ENCODE peak calls at places on chromosome 12, in eight cellular contexts. U, R, D, T, V, K, H and J are unnamed samples.

GRCh38 chr12:89662623-89663022 is 46.0 kb downstream of the ATP2B1 start:
- DNase-seq in K (no peak), T (no peak), U (no peak), V (no peak), R (no peak), H (no peak), D (no peak), J (no peak)

GRCh38 chr12:127773520-127773919 is 493.4 kb upstream of the TMEM132C start:
- DNase-seq in T (no peak), U (no peak), K (no peak), H (no peak), D (no peak), R (no peak), V (no peak), J (no peak)

GRCh38 chr12:130993759-130994670 is 40.3 kb downstream of the ADGRD1 start:
- DNase-seq in K (no peak), R (no peak), T (peak), V (no peak), U (no peak), H (no peak), D (no peak), J (no peak)

GRCh38 chr12:29255061-29255460 is 106.0 kb downstream of the FAR2 start:
- DNase-seq in V (no peak), T (no peak), R (no peak), K (no peak), U (no peak), D (no peak), H (no peak), J (no peak)

GRCh38 chr12:43113153-43113552 is 438.9 kb downstream of the ADAMTS20 start:
- DNase-seq in K (no peak), U (no peak), T (no peak), R (no peak), D (peak), V (no peak), H (no peak), J (no peak)

GRCh38 chr12:115451785-115452736 is 768.1 kb upstream of the TBX3 start:
- DNase-seq in U (no peak), R (peak), T (peak), D (no peak), K (peak), H (peak), V (no peak), J (no peak)

GRCh38 chr12:80509781-80510556 is 65.9 kb downstream of the PTPRQ start:
- DNase-seq in H (no peak), U (no peak), T (no peak), V (no peak), R (no peak), D (peak), K (no peak), J (no peak)

GRCh38 chr12:54360717-54361456 is 3.4 kb downstream of the GPR84 start:
- DNase-seq in U (peak), D (peak), T (peak), K (no peak), R (peak), H (peak), V (no peak), J (no peak)

GRCh38 chr12:54431911-54432814 is 13.1 kb upstream of the ITGA5 start:
- DNase-seq in R (no peak), V (no peak), U (no peak), K (no peak), T (peak), D (peak), H (peak), J (peak)

GRCh38 chr12:131950182-131950913 is 606 bp downstream of the EP400 start:
- DNase-seq in V (no peak), T (peak), H (peak), U (peak), R (no peak), D (no peak), K (no peak), J (no peak)

GRCh38 chr12:71746983-71747611 is 7.6 kb upstream of the RAB21 start:
- DNase-seq in H (peak), V (no peak), R (peak), D (peak), T (no peak), K (no peak), U (peak), J (no peak)

GRCh38 chr12:108127654-108128053 is 1.4 kb upstream of the WSCD2 start:
- DNase-seq in D (no peak), V (no peak), R (no peak), U (no peak), T (no peak), K (no peak), H (no peak), J (no peak)

GRCh38 chr12:54016051-54016450 is 7.3 kb downstream of the HOXC8 start:
- DNase-seq in T (no peak), K (no peak), U (no peak), R (no peak), D (no peak), V (no peak), H (no peak), J (no peak)

GRCh38 chr12:57049890-57050289 is at the start of gene MYO1A:
- DNase-seq in D (no peak), K (no peak), R (peak), T (no peak), V (no peak), U (no peak), H (peak), J (no peak)

GRCh38 chr12:42332301-42332894 is 6.4 kb downstream of the PPHLN1 start:
- DNase-seq in K (no peak), R (peak), D (peak), H (peak), V (peak), T (no peak), U (no peak), J (no peak)

GRCh38 chr12:51941669-51942455 is 9.6 kb upstream of the ACVR1B start:
- DNase-seq in U (no peak), H (peak), V (no peak), T (no peak), D (no peak), K (no peak), R (no peak), J (peak)

GRCh38 chr12:123232807-123233504 is at the start of the genes MPHOSPH9 and MTRFR:
- DNase-seq in V (peak), R (peak), K (peak), D (peak), U (peak), T (peak), H (peak), J (peak)

GRCh38 chr12:109540526-109541411 is 32.5 kb downstream of the MMAB start:
- DNase-seq in U (no peak), H (no peak), V (no peak), R (no peak), D (no peak), T (no peak), K (no peak), J (no peak)

GRCh38 chr12:80101126-80101525 is 1.8 kb downstream of the OTOGL start:
- DNase-seq in U (no peak), V (no peak), K (no peak), R (no peak), D (peak), T (no peak), H (peak), J (peak)

GRCh38 chr12:74415633-74416032 is 122.0 kb upstream of the ATXN7L3B start:
- DNase-seq in R (peak), V (no peak), K (no peak), D (peak), U (no peak), T (no peak), H (peak), J (no peak)

GRCh38 chr12:89162704-89163261 is 189.5 kb downstream of the DUSP6 start:
- DNase-seq in H (peak), T (peak), U (peak), R (no peak), V (no peak), K (no peak), D (peak), J (peak)

GRCh38 chr12:99066726-99067125 is 421.6 kb downstream of the APAF1 start:
- DNase-seq in D (no peak), T (no peak), K (no peak), R (no peak), U (no peak), H (no peak), V (no peak), J (no peak)

GRCh38 chr12:69515394-69515793 is 45.2 kb downstream of the FRS2 start:
- DNase-seq in U (no peak), V (no peak), T (no peak), R (no peak), H (no peak), K (no peak), D (no peak), J (no peak)

GRCh38 chr12:64413884-64414283 is 9.7 kb downstream of the XPOT start:
- DNase-seq in H (no peak), K (no peak), R (no peak), D (no peak), V (no peak), U (no peak), T (no peak), J (no peak)

GRCh38 chr12:40300490-40300889 is 75.7 kb downstream of the LRRK2 start:
- DNase-seq in H (no peak), D (peak), R (no peak), U (no peak), V (no peak), T (no peak), K (no peak), J (no peak)

GRCh38 chr12:51913071-51914033 is 6.0 kb downstream of the ACVRL1 start:
- DNase-seq in K (no peak), U (no peak), R (no peak), D (no peak), H (no peak), T (peak), V (no peak), J (no peak)

GRCh38 chr12:124497039-124497438 is 70.4 kb downstream of the NCOR2 start:
- DNase-seq in R (no peak), U (no peak), H (no peak), T (peak), V (no peak), D (peak), K (no peak), J (no peak)

GRCh38 chr12:69415471-69416275 is 54.5 kb upstream of the FRS2 start:
- DNase-seq in U (no peak), D (peak), K (no peak), V (peak), H (peak), T (peak), R (peak), J (no peak)

GRCh38 chr12:56079729-56080555 is at the start of gene ERBB3:
- DNase-seq in H (peak), D (peak), T (peak), R (peak), U (peak), K (no peak), V (peak), J (peak)

GRCh38 chr12:12387521-12387920 is 30.6 kb downstream of the BORCS5 start:
- DNase-seq in U (no peak), T (no peak), D (peak), K (no peak), R (no peak), H (peak), V (no peak), J (no peak)

GRCh38 chr12:125766091-125766490 is 700.9 kb downstream of the AACS start:
- DNase-seq in U (no peak), D (no peak), K (no peak), T (no peak), H (no peak), V (no peak), R (no peak), J (no peak)

GRCh38 chr12:57895337-57896138 is 45.8 kb upstream of the ATP23 start:
- DNase-seq in K (no peak), V (no peak), R (no peak), H (no peak), U (no peak), D (peak), T (no peak), J (no peak)

GRCh38 chr12:59403259-59403932 is 192.4 kb upstream of the SLC16A7 start:
- DNase-seq in V (no peak), U (peak), K (peak), T (no peak), D (peak), H (peak), R (peak), J (no peak)

GRCh38 chr12:93361159-93361919 is 16.4 kb upstream of the NUDT4 start:
- DNase-seq in H (no peak), T (peak), D (peak), R (no peak), K (no peak), V (no peak), U (no peak), J (no peak)

GRCh38 chr12:47990351-47991105 is 13.7 kb downstream of the COL2A1 start:
- DNase-seq in K (no peak), T (no peak), H (no peak), D (peak), R (no peak), V (no peak), U (peak), J (no peak)

GRCh38 chr12:116544656-116545055 is 14.5 kb upstream of the MAP1LC3B2 start:
- DNase-seq in U (no peak), D (peak), R (no peak), T (no peak), K (no peak), V (no peak), H (no peak), J (no peak)